ENCODE peak calls at places on chromosomes 7 and 10, in eight cellular contexts. One of them, this sample, is unnamed.

GRCh38 chr10:16950686-16951681 is 133.8 kb upstream of the RSU1 start:
- DNase-seq in ovary: no peak
- DNase-seq in HCT116: peak; percentile 4
- DNase-seq in psoas muscle: no peak
- DNase-seq in IMR-90: peak; percentile 66
- DNase-seq in heart right ventricle: no peak
- DNase-seq in prostate gland: no peak
- DNase-seq in left lung: no peak
- DNase-seq in this sample: no peak

GRCh38 chr7:2530076-2530967 is 10.7 kb downstream of the LFNG start:
- DNase-seq in HCT116: no peak
- DNase-seq in psoas muscle: peak; percentile 62
- DNase-seq in ovary: no peak
- DNase-seq in heart right ventricle: no peak
- DNase-seq in IMR-90: no peak
- DNase-seq in prostate gland: no peak
- DNase-seq in left lung: peak; percentile 81
- DNase-seq in this sample: no peak

GRCh38 chr7:2036786-2037185 is 196.0 kb downstream of the MAD1L1 start:
- DNase-seq in ovary: no peak
- DNase-seq in IMR-90: no peak
- DNase-seq in heart right ventricle: no peak
- DNase-seq in prostate gland: no peak
- DNase-seq in psoas muscle: peak; percentile 34
- DNase-seq in left lung: peak; percentile 27
- DNase-seq in HCT116: no peak
- DNase-seq in this sample: no peak

GRCh38 chr7:65004575-65004974 is 1.9 kb downstream of the ERV3-1 start:
- DNase-seq in heart right ventricle: no peak
- DNase-seq in left lung: no peak
- DNase-seq in psoas muscle: no peak
- DNase-seq in ovary: no peak
- DNase-seq in prostate gland: no peak
- DNase-seq in HCT116: no peak
- DNase-seq in IMR-90: no peak
- DNase-seq in this sample: no peak

GRCh38 chr10:115850666-115851065 is 422.3 kb downstream of the GFRA1 start:
- DNase-seq in left lung: no peak
- DNase-seq in HCT116: no peak
- DNase-seq in heart right ventricle: no peak
- DNase-seq in IMR-90: no peak
- DNase-seq in psoas muscle: no peak
- DNase-seq in prostate gland: no peak
- DNase-seq in ovary: no peak
- DNase-seq in this sample: no peak

GRCh38 chr10:1160561-1160961 is 104.4 kb downstream of the WDR37 start:
- DNase-seq in psoas muscle: no peak
- DNase-seq in ovary: no peak
- DNase-seq in heart right ventricle: no peak
- DNase-seq in HCT116: no peak
- DNase-seq in left lung: no peak
- DNase-seq in prostate gland: no peak
- DNase-seq in IMR-90: no peak
- DNase-seq in this sample: no peak

GRCh38 chr10:107166378-107166777 is 1.9 kb upstream of the SORCS1 start:
- DNase-seq in psoas muscle: no peak
- DNase-seq in left lung: no peak
- DNase-seq in heart right ventricle: no peak
- DNase-seq in HCT116: no peak
- DNase-seq in ovary: no peak
- DNase-seq in prostate gland: no peak
- DNase-seq in IMR-90: no peak
- DNase-seq in this sample: no peak

GRCh38 chr7:153258686-153259085 is 499.1 kb downstream of the ACTR3B start:
- DNase-seq in prostate gland: no peak
- DNase-seq in HCT116: no peak
- DNase-seq in left lung: no peak
- DNase-seq in ovary: no peak
- DNase-seq in heart right ventricle: no peak
- DNase-seq in psoas muscle: no peak
- DNase-seq in IMR-90: no peak
- DNase-seq in this sample: no peak

GRCh38 chr10:27506280-27506679 is 2.2 kb downstream of the RAB18 start:
- DNase-seq in IMR-90: peak; percentile 58
- DNase-seq in HCT116: no peak
- DNase-seq in psoas muscle: no peak
- DNase-seq in heart right ventricle: no peak
- DNase-seq in prostate gland: no peak
- DNase-seq in left lung: no peak
- DNase-seq in ovary: no peak
- DNase-seq in this sample: no peak

GRCh38 chr10:99995713-99996112 is 14.0 kb downstream of the DNMBP start:
- DNase-seq in prostate gland: no peak
- DNase-seq in HCT116: no peak
- DNase-seq in heart right ventricle: no peak
- DNase-seq in ovary: no peak
- DNase-seq in IMR-90: no peak
- DNase-seq in psoas muscle: no peak
- DNase-seq in left lung: no peak
- DNase-seq in this sample: no peak

GRCh38 chr10:110802090-110802489 is 69.6 kb upstream of the PDCD4 start:
- DNase-seq in ovary: no peak
- DNase-seq in psoas muscle: no peak
- DNase-seq in heart right ventricle: no peak
- DNase-seq in IMR-90: peak; percentile 81
- DNase-seq in HCT116: no peak
- DNase-seq in prostate gland: no peak
- DNase-seq in left lung: no peak
- DNase-seq in this sample: no peak

GRCh38 chr10:110805292-110805691 is 66.4 kb upstream of the PDCD4 start:
- DNase-seq in IMR-90: no peak
- DNase-seq in left lung: no peak
- DNase-seq in psoas muscle: no peak
- DNase-seq in HCT116: no peak
- DNase-seq in ovary: no peak
- DNase-seq in prostate gland: no peak
- DNase-seq in heart right ventricle: no peak
- DNase-seq in this sample: no peak

GRCh38 chr10:110803239-110803593 is 68.5 kb upstream of the PDCD4 start:
- DNase-seq in HCT116: no peak
- DNase-seq in IMR-90: no peak
- DNase-seq in left lung: no peak
- DNase-seq in ovary: no peak
- DNase-seq in psoas muscle: no peak
- DNase-seq in prostate gland: no peak
- DNase-seq in heart right ventricle: no peak
- DNase-seq in this sample: no peak

GRCh38 chr10:110802551-110803238 is 69.0 kb upstream of the PDCD4 start:
- DNase-seq in HCT116: no peak
- DNase-seq in prostate gland: peak; percentile 62
- DNase-seq in ovary: peak; percentile 44
- DNase-seq in heart right ventricle: peak; percentile 86
- DNase-seq in IMR-90: peak; percentile 94
- DNase-seq in psoas muscle: peak; percentile 66
- DNase-seq in left lung: peak; percentile 83
- DNase-seq in this sample: no peak

DNA sequence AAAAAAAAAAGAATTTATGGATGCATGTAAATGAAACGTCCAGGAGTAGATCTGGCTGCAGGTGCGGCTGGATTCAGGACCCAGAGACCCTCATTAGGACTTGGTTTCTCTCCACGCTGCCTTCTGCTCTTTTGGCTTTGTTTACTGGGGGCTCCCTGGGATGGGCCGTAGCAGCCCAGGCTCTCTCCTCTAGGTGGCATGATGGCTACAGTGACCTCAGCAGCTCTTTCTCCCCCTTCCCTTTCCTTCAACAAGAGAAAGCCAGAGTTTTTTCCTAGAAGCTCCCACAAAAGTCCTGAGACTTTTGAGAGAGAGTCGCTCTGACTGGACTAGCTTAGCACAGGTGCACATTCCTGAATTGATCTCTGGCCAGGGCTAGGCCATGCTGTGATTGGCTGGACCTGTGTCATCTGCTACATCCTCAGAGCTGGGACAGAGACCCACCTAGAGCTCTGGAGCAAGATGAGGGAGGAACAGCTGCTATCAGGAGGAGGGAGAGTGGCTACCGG is 67.8 kb upstream of the PDCD4 start:
- DNase-seq in psoas muscle: peak; percentile 65
- DNase-seq in ovary: peak; percentile 64
- DNase-seq in prostate gland: peak; percentile 46
- DNase-seq in left lung: peak; percentile 56
- DNase-seq in heart right ventricle: no peak
- DNase-seq in IMR-90: peak; percentile 24
- DNase-seq in HCT116: no peak
- DNase-seq in this sample: peak; percentile 55
- TF ChIP-seq CTCF in psoas muscle: peak; percentile 51
- TF ChIP-seq CTCF in ovary: peak; percentile 62
- TF ChIP-seq CTCF in prostate gland: peak; percentile 70
- TF ChIP-seq CTCF in left lung: peak; percentile 51
- TF ChIP-seq CTCF in heart right ventricle: peak; percentile 51
- TF ChIP-seq CTCF in IMR-90: peak; percentile 49
- TF ChIP-seq CTCF in HCT116: peak; percentile 55
- TF ChIP-seq CTCF in this sample: peak; percentile 55

DNA sequence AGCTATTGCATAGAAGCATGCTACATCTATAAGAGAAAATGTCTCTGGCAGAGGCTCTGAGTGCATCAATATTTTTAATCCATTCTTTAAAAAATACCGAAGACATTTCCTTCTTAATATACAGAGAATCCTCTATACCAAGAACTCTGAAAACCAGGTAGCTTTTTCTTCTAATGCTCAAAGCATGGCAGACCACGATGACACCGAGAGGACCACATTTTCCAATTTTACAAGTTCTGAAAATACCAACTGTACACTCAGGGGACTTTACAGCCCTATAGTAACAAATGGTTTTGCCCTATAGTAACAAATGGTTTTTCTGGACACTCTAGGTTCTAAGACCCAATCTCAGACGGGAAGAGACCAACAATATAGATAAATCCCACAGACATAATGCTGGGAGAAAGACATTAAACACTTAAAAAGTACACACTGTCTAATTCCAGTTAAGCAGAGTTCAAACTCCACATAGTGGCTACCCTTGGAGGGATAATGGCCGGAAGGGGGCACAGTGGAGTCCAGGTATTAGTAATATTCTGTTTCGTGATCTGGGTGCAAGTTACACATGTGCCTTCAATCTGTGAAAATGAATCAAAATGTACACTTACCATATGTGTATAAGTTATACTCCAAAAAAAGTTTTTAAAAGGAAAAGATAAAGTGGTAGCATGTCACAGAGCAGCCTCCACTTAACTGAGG is 26.2 kb downstream of the CCDC6 start:
- DNase-seq in heart right ventricle: no peak
- DNase-seq in HCT116: no peak
- DNase-seq in psoas muscle: no peak
- DNase-seq in prostate gland: no peak
- DNase-seq in IMR-90: no peak
- DNase-seq in ovary: no peak
- DNase-seq in left lung: no peak
- DNase-seq in this sample: no peak
- H3K4me1 ChIP-seq in heart right ventricle: peaks cover 13% of the 10 kb centered on the region
- H3K4me1 ChIP-seq in HCT116: no peaks in the 10 kb centered on the region
- H3K4me1 ChIP-seq in psoas muscle: peaks cover 37% of the 10 kb centered on the region
- H3K4me1 ChIP-seq in prostate gland: peaks cover 7% of the 10 kb centered on the region
- H3K4me1 ChIP-seq in IMR-90: no peaks in the 10 kb centered on the region
- H3K4me1 ChIP-seq in ovary: peaks cover 4% of the 10 kb centered on the region
- H3K4me1 ChIP-seq in left lung: peaks cover 5% of the 10 kb centered on the region
- H3K4me1 ChIP-seq in this sample: peaks cover 12% of the 10 kb centered on the region

GRCh38 chr7:81761821-81762220 is 8.0 kb downstream of the HGF start:
- DNase-seq in ovary: no peak
- DNase-seq in prostate gland: no peak
- DNase-seq in IMR-90: no peak
- DNase-seq in left lung: no peak
- DNase-seq in psoas muscle: no peak
- DNase-seq in heart right ventricle: no peak
- DNase-seq in HCT116: no peak
- DNase-seq in this sample: no peak
- TF ChIP-seq CTCF in ovary: no peak
- TF ChIP-seq CTCF in prostate gland: no peak
- TF ChIP-seq CTCF in IMR-90: no peak
- TF ChIP-seq CTCF in left lung: no peak
- TF ChIP-seq CTCF in psoas muscle: no peak
- TF ChIP-seq CTCF in heart right ventricle: no peak
- TF ChIP-seq CTCF in HCT116: no peak
- TF ChIP-seq CTCF in this sample: no peak

DNA sequence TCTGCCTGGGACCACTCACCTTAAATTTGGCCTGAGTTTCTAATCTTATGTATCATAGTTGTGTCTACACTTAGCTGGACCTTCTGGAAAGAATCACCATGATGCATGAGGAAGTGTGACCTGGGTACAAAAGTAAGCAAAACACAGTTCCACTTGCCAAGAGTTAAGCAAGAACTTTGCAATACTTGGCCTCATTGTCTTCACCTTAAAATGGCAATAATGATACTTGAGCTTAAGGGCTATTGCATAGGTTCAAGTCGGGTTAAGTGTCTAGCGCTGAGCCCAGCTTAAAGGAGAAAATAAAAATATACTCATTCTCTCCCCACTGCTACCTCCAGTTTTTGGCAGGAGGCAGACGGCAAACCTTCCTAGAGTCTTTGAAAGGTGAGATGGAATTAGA is 133.9 kb upstream of the BMPER start:
- DNase-seq in HCT116: no peak
- DNase-seq in prostate gland: no peak
- DNase-seq in psoas muscle: no peak
- DNase-seq in IMR-90: no peak
- DNase-seq in left lung: no peak
- DNase-seq in heart right ventricle: no peak
- DNase-seq in ovary: no peak
- DNase-seq in this sample: no peak
- H3K4me1 ChIP-seq in HCT116: no peaks in the 10 kb centered on the region
- H3K4me1 ChIP-seq in prostate gland: no peaks in the 10 kb centered on the region
- H3K4me1 ChIP-seq in psoas muscle: no peaks in the 10 kb centered on the region
- H3K4me1 ChIP-seq in IMR-90: no peaks in the 10 kb centered on the region
- H3K4me1 ChIP-seq in left lung: peaks cover 5% of the 10 kb centered on the region
- H3K4me1 ChIP-seq in heart right ventricle: peaks cover 8% of the 10 kb centered on the region
- H3K4me1 ChIP-seq in ovary: no peaks in the 10 kb centered on the region
- H3K4me1 ChIP-seq in this sample: no peaks in the 10 kb centered on the region